ENCODE peak calls at places on chromosomes 3 and 15, in ten cellular contexts. One of them, this sample, is unnamed.

GRCh38 chr3:141321109-141321497 is 47.2 kb upstream of the ZBTB38 start:
- DNase-seq in AG04450: no peak
- DNase-seq in brain microvascular endothelial cell: peak; percentile 56
- DNase-seq in IMR-90: peak; percentile 58
- DNase-seq in mesenchymal stem cell: peak; percentile 41
- DNase-seq in GM12865: no peak
- DNase-seq in psoas muscle: no peak
- DNase-seq in kidney epithelial cell: no peak
- DNase-seq in coronary artery: no peak
- DNase-seq in fibroblast of pulmonary artery: peak; percentile 45
- DNase-seq in this sample: no peak

GRCh38 chr15:71945012-71945411 is 134.7 kb downstream of the NR2E3 start:
- DNase-seq in AG04450: no peak
- DNase-seq in brain microvascular endothelial cell: no peak
- DNase-seq in IMR-90: peak; percentile 4
- DNase-seq in mesenchymal stem cell: no peak
- DNase-seq in GM12865: no peak
- DNase-seq in psoas muscle: no peak
- DNase-seq in kidney epithelial cell: no peak
- DNase-seq in coronary artery: no peak
- DNase-seq in fibroblast of pulmonary artery: no peak
- DNase-seq in this sample: no peak

GRCh38 chr15:74584204-74584603 is 31.4 kb upstream of the CLK3 start:
- DNase-seq in AG04450: no peak
- DNase-seq in brain microvascular endothelial cell: no peak
- DNase-seq in IMR-90: no peak
- DNase-seq in mesenchymal stem cell: no peak
- DNase-seq in GM12865: no peak
- DNase-seq in psoas muscle: no peak
- DNase-seq in kidney epithelial cell: no peak
- DNase-seq in coronary artery: no peak
- DNase-seq in fibroblast of pulmonary artery: no peak
- DNase-seq in this sample: no peak

GRCh38 chr3:182671942-182672341 is 121.4 kb upstream of the ATP11B start:
- DNase-seq in AG04450: no peak
- DNase-seq in brain microvascular endothelial cell: peak; percentile 33
- DNase-seq in IMR-90: peak; percentile 3
- DNase-seq in mesenchymal stem cell: no peak
- DNase-seq in GM12865: no peak
- DNase-seq in psoas muscle: no peak
- DNase-seq in kidney epithelial cell: no peak
- DNase-seq in coronary artery: no peak
- DNase-seq in fibroblast of pulmonary artery: peak; percentile 15
- DNase-seq in this sample: no peak

GRCh38 chr15:98684441-98684840 is 36.1 kb downstream of the IGF1R start:
- DNase-seq in AG04450: no peak
- DNase-seq in brain microvascular endothelial cell: no peak
- DNase-seq in IMR-90: peak; percentile 78
- DNase-seq in mesenchymal stem cell: peak; percentile 71
- DNase-seq in GM12865: no peak
- DNase-seq in psoas muscle: no peak
- DNase-seq in kidney epithelial cell: no peak
- DNase-seq in coronary artery: no peak
- DNase-seq in fibroblast of pulmonary artery: peak; percentile 63
- DNase-seq in this sample: no peak

GRCh38 chr3:195080571-195081141 is 190.3 kb downstream of the XXYLT1 start:
- DNase-seq in AG04450: no peak
- DNase-seq in brain microvascular endothelial cell: no peak
- DNase-seq in IMR-90: no peak
- DNase-seq in mesenchymal stem cell: no peak
- DNase-seq in GM12865: no peak
- DNase-seq in psoas muscle: peak; percentile 70
- DNase-seq in kidney epithelial cell: no peak
- DNase-seq in coronary artery: no peak
- DNase-seq in fibroblast of pulmonary artery: no peak
- DNase-seq in this sample: no peak

GRCh38 chr15:47437492-47437891 is 279.8 kb upstream of the SEMA6D start:
- DNase-seq in AG04450: no peak
- DNase-seq in brain microvascular endothelial cell: no peak
- DNase-seq in IMR-90: no peak
- DNase-seq in mesenchymal stem cell: no peak
- DNase-seq in GM12865: no peak
- DNase-seq in psoas muscle: no peak
- DNase-seq in kidney epithelial cell: no peak
- DNase-seq in coronary artery: no peak
- DNase-seq in fibroblast of pulmonary artery: no peak
- DNase-seq in this sample: no peak

GRCh38 chr3:118909751-118910150 is 124.9 kb downstream of the IGSF11 start:
- DNase-seq in AG04450: no peak
- DNase-seq in brain microvascular endothelial cell: no peak
- DNase-seq in IMR-90: no peak
- DNase-seq in mesenchymal stem cell: no peak
- DNase-seq in GM12865: no peak
- DNase-seq in psoas muscle: no peak
- DNase-seq in kidney epithelial cell: no peak
- DNase-seq in coronary artery: no peak
- DNase-seq in fibroblast of pulmonary artery: no peak
- DNase-seq in this sample: no peak

GRCh38 chr3:82222401-82222800 is 461.0 kb upstream of the GBE1 start:
- DNase-seq in AG04450: no peak
- DNase-seq in brain microvascular endothelial cell: no peak
- DNase-seq in IMR-90: no peak
- DNase-seq in mesenchymal stem cell: no peak
- DNase-seq in GM12865: no peak
- DNase-seq in psoas muscle: no peak
- DNase-seq in kidney epithelial cell: no peak
- DNase-seq in coronary artery: no peak
- DNase-seq in fibroblast of pulmonary artery: no peak
- DNase-seq in this sample: no peak

GRCh38 chr3:107432013-107432515 is 54.8 kb downstream of the CCDC54 start:
- DNase-seq in AG04450: no peak
- DNase-seq in brain microvascular endothelial cell: no peak
- DNase-seq in IMR-90: peak; percentile 10
- DNase-seq in mesenchymal stem cell: no peak
- DNase-seq in GM12865: no peak
- DNase-seq in psoas muscle: no peak
- DNase-seq in kidney epithelial cell: no peak
- DNase-seq in coronary artery: no peak
- DNase-seq in fibroblast of pulmonary artery: peak; percentile 21
- DNase-seq in this sample: no peak

GRCh38 chr3:27666277-27666676 is 55.8 kb downstream of the EOMES start:
- DNase-seq in AG04450: no peak
- DNase-seq in brain microvascular endothelial cell: no peak
- DNase-seq in IMR-90: no peak
- DNase-seq in mesenchymal stem cell: peak; percentile 13
- DNase-seq in GM12865: peak; percentile 17
- DNase-seq in psoas muscle: no peak
- DNase-seq in kidney epithelial cell: no peak
- DNase-seq in coronary artery: no peak
- DNase-seq in fibroblast of pulmonary artery: no peak
- DNase-seq in this sample: no peak

GRCh38 chr3:79973917-79974595 is 206.3 kb upstream of the ROBO1 start:
- DNase-seq in AG04450: no peak
- DNase-seq in brain microvascular endothelial cell: peak; percentile 23
- DNase-seq in IMR-90: no peak
- DNase-seq in mesenchymal stem cell: no peak
- DNase-seq in GM12865: no peak
- DNase-seq in psoas muscle: no peak
- DNase-seq in kidney epithelial cell: no peak
- DNase-seq in coronary artery: no peak
- DNase-seq in fibroblast of pulmonary artery: peak; percentile 18
- DNase-seq in this sample: no peak

GRCh38 chr3:32467333-32468070 is 35.1 kb downstream of the CMTM6 start:
- DNase-seq in AG04450: no peak
- DNase-seq in brain microvascular endothelial cell: no peak
- DNase-seq in IMR-90: peak; percentile 52
- DNase-seq in mesenchymal stem cell: peak; percentile 52
- DNase-seq in GM12865: peak; percentile 79
- DNase-seq in psoas muscle: peak; percentile 84
- DNase-seq in kidney epithelial cell: peak; percentile 9
- DNase-seq in coronary artery: no peak
- DNase-seq in fibroblast of pulmonary artery: peak; percentile 74
- DNase-seq in this sample: peak; percentile 78
- H3K4me3 ChIP-seq in AG04450: no peak overlapping the region
- H3K4me3 ChIP-seq in brain microvascular endothelial cell: peak overlapping the region; percentile 29
- H3K4me3 ChIP-seq in IMR-90: no peak overlapping the region
- H3K4me3 ChIP-seq in mesenchymal stem cell: peak overlapping the region; percentile 49
- H3K4me3 ChIP-seq in GM12865: peak overlapping the region; percentile 36
- H3K4me3 ChIP-seq in psoas muscle: peak overlapping the region; percentile 64
- H3K4me3 ChIP-seq in kidney epithelial cell: no peak overlapping the region
- H3K4me3 ChIP-seq in coronary artery: peak overlapping the region; percentile 69
- H3K4me3 ChIP-seq in fibroblast of pulmonary artery: no peak overlapping the region
- H3K4me3 ChIP-seq in this sample: peak overlapping the region; percentile 24

DNA sequence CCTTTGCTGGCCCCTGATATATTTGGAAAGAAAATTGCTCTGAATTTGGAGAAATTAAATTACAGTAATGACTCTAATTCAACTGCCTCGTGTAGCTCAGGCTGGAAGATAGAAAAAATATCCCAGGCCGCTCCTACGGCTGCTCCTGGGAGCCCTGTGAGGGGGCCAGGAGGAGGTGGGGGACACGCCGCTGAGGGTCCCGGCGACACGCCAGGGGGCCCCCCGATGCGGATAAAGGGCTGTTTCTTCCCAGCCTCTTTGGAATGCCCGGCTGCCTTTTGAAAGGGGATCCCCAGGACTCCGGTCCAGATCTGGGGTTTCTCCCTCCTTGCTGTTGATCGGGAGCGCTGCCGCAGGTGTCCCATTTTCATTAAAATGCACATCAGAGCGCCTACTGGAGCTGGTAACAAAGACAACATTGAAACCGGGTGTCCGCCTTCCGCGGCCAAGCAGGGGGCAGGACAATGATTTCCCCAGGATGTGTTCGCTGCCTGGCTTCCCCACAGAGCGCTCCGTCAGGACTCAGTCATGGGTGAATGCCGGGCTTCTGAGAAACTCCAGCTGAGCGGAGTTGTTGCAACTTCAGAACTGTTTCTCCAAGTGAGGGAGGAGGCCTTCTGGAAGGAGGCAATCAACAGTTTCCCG is 200.1 kb upstream of the KBTBD8 start:
- DNase-seq in AG04450: peak; percentile 58
- DNase-seq in brain microvascular endothelial cell: peak; percentile 71
- DNase-seq in IMR-90: peak; percentile 82
- DNase-seq in mesenchymal stem cell: peak; percentile 49
- DNase-seq in GM12865: no peak
- DNase-seq in psoas muscle: peak; percentile 69
- DNase-seq in kidney epithelial cell: peak; percentile 63
- DNase-seq in coronary artery: no peak
- DNase-seq in fibroblast of pulmonary artery: peak; percentile 54
- DNase-seq in this sample: peak; percentile 44
- H3K4me3 ChIP-seq in AG04450: no peak overlapping the region
- H3K4me3 ChIP-seq in brain microvascular endothelial cell: peak overlapping the region; percentile 50
- H3K4me3 ChIP-seq in IMR-90: no peak overlapping the region
- H3K4me3 ChIP-seq in mesenchymal stem cell: peak overlapping the region; percentile 62
- H3K4me3 ChIP-seq in GM12865: no peak overlapping the region
- H3K4me3 ChIP-seq in psoas muscle: peak overlapping the region; percentile 35
- H3K4me3 ChIP-seq in kidney epithelial cell: peak overlapping the region; percentile 28
- H3K4me3 ChIP-seq in coronary artery: peak overlapping the region; percentile 57
- H3K4me3 ChIP-seq in fibroblast of pulmonary artery: peak overlapping the region; percentile 8
- H3K4me3 ChIP-seq in this sample: no peak overlapping the region

DNA sequence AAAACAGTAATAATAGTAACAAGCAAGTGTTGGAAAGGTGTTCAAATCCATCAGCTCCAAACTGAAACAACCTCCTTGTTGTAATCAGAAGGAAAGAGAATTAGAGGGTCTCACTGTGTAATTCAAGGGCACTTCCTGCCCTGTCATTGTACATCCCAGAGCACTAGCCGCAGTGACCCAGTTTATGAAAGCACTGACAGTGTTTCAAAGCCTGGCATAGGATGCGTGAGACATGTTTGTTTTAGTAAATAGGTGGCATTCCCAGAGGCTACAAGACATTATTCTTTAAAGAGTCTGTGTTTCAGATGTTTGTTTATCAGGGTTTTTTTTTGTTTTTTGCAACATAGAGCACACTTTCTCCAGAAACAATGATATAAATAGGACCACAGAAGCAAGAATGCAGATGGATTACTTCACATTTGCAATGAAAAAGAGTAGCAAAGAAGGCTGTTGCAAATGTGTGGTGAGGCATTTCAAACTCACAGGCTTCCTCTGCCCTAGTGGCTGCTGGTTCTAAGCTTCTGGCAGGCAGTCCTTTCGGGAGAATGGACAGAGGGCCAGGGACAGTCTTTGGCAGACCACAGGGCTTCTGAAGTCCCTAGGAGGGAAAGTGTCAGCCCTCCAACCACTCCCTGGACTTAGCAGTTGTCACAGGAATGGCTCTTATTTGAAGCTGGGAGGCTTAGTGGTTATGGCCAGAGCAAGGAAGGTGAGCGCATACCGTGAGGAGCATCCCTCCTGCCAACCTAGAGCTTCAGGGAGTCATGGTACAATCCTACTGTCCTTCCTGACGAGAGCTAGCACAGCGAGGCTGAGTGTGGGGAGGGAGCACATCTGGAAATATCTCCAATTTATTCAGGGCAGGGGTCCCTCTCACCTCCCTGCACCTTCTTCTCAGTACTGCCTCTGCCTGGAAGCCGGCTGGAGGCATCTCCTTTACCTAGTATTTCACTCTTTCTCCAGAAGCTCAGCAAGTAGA is 31.4 kb upstream of the TIPARP start:
- DNase-seq in AG04450: no peak
- DNase-seq in brain microvascular endothelial cell: no peak
- DNase-seq in IMR-90: no peak
- DNase-seq in mesenchymal stem cell: peak; percentile 63
- DNase-seq in GM12865: no peak
- DNase-seq in psoas muscle: no peak
- DNase-seq in kidney epithelial cell: no peak
- DNase-seq in coronary artery: no peak
- DNase-seq in fibroblast of pulmonary artery: peak; percentile 33
- DNase-seq in this sample: no peak
- H3K4me3 ChIP-seq in AG04450: no peak overlapping the region
- H3K4me3 ChIP-seq in brain microvascular endothelial cell: no peak overlapping the region
- H3K4me3 ChIP-seq in IMR-90: no peak overlapping the region
- H3K4me3 ChIP-seq in mesenchymal stem cell: no peak overlapping the region
- H3K4me3 ChIP-seq in GM12865: no peak overlapping the region
- H3K4me3 ChIP-seq in psoas muscle: no peak overlapping the region
- H3K4me3 ChIP-seq in kidney epithelial cell: no peak overlapping the region
- H3K4me3 ChIP-seq in coronary artery: peak overlapping the region; percentile 49
- H3K4me3 ChIP-seq in fibroblast of pulmonary artery: no peak overlapping the region
- H3K4me3 ChIP-seq in this sample: no peak overlapping the region

GRCh38 chr3:127136024-127136600 is 56.8 kb upstream of the PRR23E start:
- DNase-seq in AG04450: no peak
- DNase-seq in brain microvascular endothelial cell: no peak
- DNase-seq in IMR-90: no peak
- DNase-seq in mesenchymal stem cell: no peak
- DNase-seq in GM12865: no peak
- DNase-seq in psoas muscle: no peak
- DNase-seq in kidney epithelial cell: no peak
- DNase-seq in coronary artery: no peak
- DNase-seq in fibroblast of pulmonary artery: no peak
- DNase-seq in this sample: no peak
- H3K4me3 ChIP-seq in AG04450: no peak overlapping the region
- H3K4me3 ChIP-seq in brain microvascular endothelial cell: no peak overlapping the region
- H3K4me3 ChIP-seq in IMR-90: no peak overlapping the region
- H3K4me3 ChIP-seq in mesenchymal stem cell: peak overlapping the region; percentile 66
- H3K4me3 ChIP-seq in GM12865: no peak overlapping the region
- H3K4me3 ChIP-seq in psoas muscle: no peak overlapping the region
- H3K4me3 ChIP-seq in kidney epithelial cell: no peak overlapping the region
- H3K4me3 ChIP-seq in coronary artery: peak overlapping the region; percentile 57
- H3K4me3 ChIP-seq in fibroblast of pulmonary artery: no peak overlapping the region
- H3K4me3 ChIP-seq in this sample: no peak overlapping the region

GRCh38 chr3:116348216-116348615 is 97.1 kb downstream of the LSAMP start:
- DNase-seq in AG04450: no peak
- DNase-seq in brain microvascular endothelial cell: no peak
- DNase-seq in IMR-90: no peak
- DNase-seq in mesenchymal stem cell: no peak
- DNase-seq in GM12865: no peak
- DNase-seq in psoas muscle: no peak
- DNase-seq in kidney epithelial cell: no peak
- DNase-seq in coronary artery: no peak
- DNase-seq in fibroblast of pulmonary artery: no peak
- DNase-seq in this sample: no peak
- H3K4me3 ChIP-seq in AG04450: no peak overlapping the region
- H3K4me3 ChIP-seq in brain microvascular endothelial cell: no peak overlapping the region
- H3K4me3 ChIP-seq in IMR-90: no peak overlapping the region
- H3K4me3 ChIP-seq in mesenchymal stem cell: no peak overlapping the region
- H3K4me3 ChIP-seq in GM12865: no peak overlapping the region
- H3K4me3 ChIP-seq in psoas muscle: no peak overlapping the region
- H3K4me3 ChIP-seq in kidney epithelial cell: no peak overlapping the region
- H3K4me3 ChIP-seq in coronary artery: no peak overlapping the region
- H3K4me3 ChIP-seq in fibroblast of pulmonary artery: no peak overlapping the region
- H3K4me3 ChIP-seq in this sample: no peak overlapping the region

This sample was measured in lung.